ENCODE peak calls at places on chromosomes 2 and 18, in six cellular contexts. C, E, J, H, I and L are unnamed samples.

GRCh38 chr2:232416521-232417470 is 10.2 kb downstream of the ALPG start:
- DNase-seq in I (no peak), H (no peak), J (no peak), E (no peak), C (no peak), L (no peak)

GRCh38 chr2:19538411-19538963 is 180.1 kb upstream of the OSR1 start:
- DNase-seq in J (no peak), E (peak; percentile 97), I (no peak), C (peak; percentile 56), H (peak; percentile 68), L (peak; percentile 29)

GRCh38 chr18:6628189-6628588 is 101.3 kb upstream of the ARHGAP28 start:
- DNase-seq in J (no peak), C (no peak), H (no peak), E (no peak), I (no peak), L (no peak)

GRCh38 chr2:199309411-199309810 is 148.3 kb downstream of the SATB2 start:
- DNase-seq in I (no peak), C (no peak), J (no peak), H (peak; percentile 55), E (no peak), L (no peak)

GRCh38 chr2:186746584-186746983 is 52.7 kb downstream of the FAM171B start:
- DNase-seq in C (no peak), J (no peak), H (no peak), E (no peak), I (no peak), L (no peak)

GRCh38 chr2:61434314-61434713 is 36.6 kb downstream of the USP34 start:
- DNase-seq in E (no peak), H (no peak), I (peak; percentile 20), C (no peak), J (peak; percentile 80), L (no peak)

GRCh38 chr2:163252199-163252598 is 413.6 kb upstream of the KCNH7 start:
- DNase-seq in I (no peak), H (no peak), E (peak; percentile 89), C (no peak), J (no peak), L (no peak)

GRCh38 chr2:236610991-236611821 is 41.6 kb downstream of the ACKR3 start:
- DNase-seq in H (no peak), C (no peak), I (no peak), E (no peak), J (no peak), L (no peak)

GRCh38 chr2:76437564-76437963 is 726.8 kb upstream of the GCFC2 start:
- DNase-seq in H (no peak), I (no peak), J (no peak), E (no peak), C (no peak), L (no peak)

GRCh38 chr2:33788044-33788443 is 188.9 kb upstream of the FAM98A start:
- DNase-seq in E (peak; percentile 86), H (no peak), I (no peak), C (no peak), J (no peak), L (no peak)

GRCh38 chr2:240306185-240306584 is 129.3 kb upstream of the GPC1 start:
- DNase-seq in E (no peak), I (no peak), H (no peak), C (no peak), J (no peak), L (no peak)

GRCh38 chr2:9311488-9311887 is 104.9 kb downstream of the ASAP2 start:
- DNase-seq in J (peak; percentile 87), I (no peak), H (no peak), C (peak; percentile 86), E (no peak), L (peak; percentile 58)

GRCh38 chr18:54222922-54223567 is 1.4 kb downstream of the MBD2 start:
- DNase-seq in C (no peak), E (no peak), J (no peak), H (peak; percentile 74), I (peak; percentile 34), L (no peak)

GRCh38 chr2:60671971-60672370 is 84.1 kb upstream of the PAPOLG start:
- DNase-seq in C (no peak), E (no peak), H (no peak), I (no peak), J (no peak), L (no peak)

GRCh38 chr2:69138247-69138754 is 125.3 kb downstream of the ANTXR1 start:
- DNase-seq in H (no peak), C (no peak), J (no peak), E (peak; percentile 84), I (no peak), L (no peak)

GRCh38 chr18:5518899-5519371 is 24.9 kb downstream of the EPB41L3 start:
- DNase-seq in H (no peak), I (no peak), C (no peak), J (no peak), E (no peak), L (no peak)

GRCh38 chr2:128596453-128597430 is 278.1 kb upstream of the HS6ST1 start:
- DNase-seq in E (no peak), C (no peak), H (no peak), J (peak; percentile 38), I (no peak), L (no peak)

GRCh38 chr2:23107341-23107941 is 277.5 kb upstream of the KLHL29 start:
- DNase-seq in H (no peak), J (no peak), I (no peak), E (no peak), C (no peak), L (no peak)

GRCh38 chr2:233419626-233420431 is 65.5 kb downstream of the DGKD start:
- DNase-seq in C (peak; percentile 25), J (no peak), I (no peak), E (no peak), H (no peak), L (no peak)

GRCh38 chr2:218855305-218856167 is 4.1 kb upstream of the WNT6 start:
- DNase-seq in I (no peak), E (no peak), J (peak; percentile 30), H (no peak), C (no peak), L (no peak)

GRCh38 chr2:231611273-231612198 is 18.9 kb downstream of the TEX44 start:
- DNase-seq in J (no peak), H (peak; percentile 78), I (no peak), C (peak; percentile 71), E (peak; percentile 83), L (peak; percentile 51)

GRCh38 chr2:63124209-63124608 is 73.6 kb downstream of the OTX1 start:
- DNase-seq in C (no peak), H (no peak), I (no peak), E (peak; percentile 44), J (no peak), L (no peak)

GRCh38 chr2:106095478-106096392 is 98.4 kb downstream of the UXS1 start:
- DNase-seq in H (no peak), E (no peak), J (no peak), C (peak; percentile 73), I (peak; percentile 63), L (no peak)

GRCh38 chr18:32302806-32303205 is 113.0 kb downstream of the MEP1B start:
- DNase-seq in I (no peak), J (no peak), E (no peak), C (no peak), H (no peak), L (no peak)

GRCh38 chr18:73355076-73355475 is 487.3 kb upstream of the NETO1 start:
- DNase-seq in H (no peak), C (no peak), E (no peak), J (no peak), I (no peak), L (no peak)

GRCh38 chr2:71637736-71638135 is 184.4 kb downstream of the DYSF start:
- DNase-seq in I (no peak), H (no peak), C (no peak), E (no peak), J (no peak), L (no peak)

GRCh38 chr2:40130251-40130994 is 321.5 kb downstream of the SLC8A1 start:
- DNase-seq in H (no peak), J (no peak), C (peak; percentile 84), I (no peak), E (no peak), L (peak; percentile 55)

GRCh38 chr2:224931956-224932355 is 110.3 kb downstream of the DOCK10 start:
- DNase-seq in J (no peak), I (no peak), H (no peak), E (no peak), C (no peak), L (no peak)

GRCh38 chr18:26479686-26480079 is 68.7 kb downstream of the KCTD1 start:
- DNase-seq in I (no peak), H (no peak), C (no peak), E (peak; percentile 94), J (no peak), L (no peak)

GRCh38 chr2:229297284-229297683 is 26.2 kb upstream of the PID1 start:
- DNase-seq in E (no peak), C (no peak), I (no peak), H (no peak), J (no peak), L (no peak)

GRCh38 chr2:47267389-47268086 is 112.4 kb upstream of the STPG4 start:
- DNase-seq in H (peak; percentile 15), C (no peak), J (no peak), I (no peak), E (peak; percentile 72), L (no peak)

GRCh38 chr18:58990720-58991119 is 126.0 kb downstream of the ZNF532 start:
- DNase-seq in J (peak; percentile 59), E (no peak), H (no peak), I (no peak), C (no peak), L (no peak)

GRCh38 chr2:61536086-61536722 is 2.0 kb downstream of the XPO1 start:
- DNase-seq in C (no peak), J (no peak), E (no peak), H (no peak), I (no peak), L (no peak)

GRCh38 chr2:149538138-149538833 is 49.3 kb downstream of the MMADHC start:
- DNase-seq in I (no peak), J (no peak), C (no peak), E (peak; percentile 76), H (no peak), L (no peak)

GRCh38 chr18:11937874-11938478 is 29.9 kb upstream of the MPPE1 start:
- DNase-seq in J (peak; percentile 84), E (peak; percentile 61), C (peak; percentile 90), I (peak; percentile 74), H (peak; percentile 91), L (peak; percentile 76)

GRCh38 chr2:186695081-186695756 is 1.4 kb downstream of the FAM171B start:
- DNase-seq in H (peak; percentile 52), I (no peak), C (no peak), J (no peak), E (peak; percentile 21), L (no peak)

GRCh38 chr2:69969126-69969983 is 7.9 kb upstream of the ASPRV1 start:
- DNase-seq in E (no peak), I (no peak), C (no peak), J (no peak), H (no peak), L (no peak)

GRCh38 chr2:192190474-192190873 is 4.3 kb downstream of the TMEFF2 start:
- DNase-seq in H (peak; percentile 53), C (no peak), I (no peak), J (no peak), E (peak; percentile 40), L (no peak)

GRCh38 chr2:5250482-5250881 is 441.7 kb upstream of the SOX11 start:
- DNase-seq in E (no peak), H (peak; percentile 55), C (no peak), I (no peak), J (no peak), L (no peak)